ENCODE peak calls at places on chromosomes 2 and 18, in ten cellular contexts. C, H, S, T, R, K, I, N, J and W are unnamed samples.
A peak's percentile ranks its signal among the peaks of the same experiment; 100 is the strongest.

GRCh38 chr2:187453078-187453641 is 5.1 kb upstream of the CALCRL start:
- DNase-seq in S (peak; percentile 79), J (no peak), R (peak; percentile 20), T (peak; percentile 14), K (no peak), I (peak; percentile 39), H (no peak), N (peak; percentile 60), C (no peak), W (peak; percentile 66)

GRCh38 chr2:33021542-33022259 is 74.9 kb downstream of the LTBP1 start:
- DNase-seq in C (peak; percentile 33), T (no peak), J (no peak), R (peak; percentile 30), H (no peak), K (no peak), I (no peak), N (peak; percentile 82), S (no peak), W (peak; percentile 9)

GRCh38 chr2:89833780-89834117 is 1142.3 kb downstream of the RPIA start:
- DNase-seq in H (no peak), N (peak; percentile 15), T (no peak), R (no peak), K (no peak), C (peak; percentile 39), J (no peak), I (no peak), S (no peak), W (no peak)

GRCh38 chr18:39776766-39777165 is 2178.3 kb upstream of the PIK3C3 start:
- DNase-seq in C (no peak), N (peak; percentile 35), K (no peak), R (no peak), J (no peak), T (no peak), S (no peak), I (no peak), H (no peak), W (no peak)

GRCh38 chr2:113973856-113974255 is 84.0 kb downstream of the ACTR3 start:
- DNase-seq in S (no peak), N (no peak), J (no peak), I (no peak), K (no peak), T (no peak), R (no peak), H (no peak), C (no peak), W (no peak)

GRCh38 chr2:67322361-67323001 is 74.7 kb upstream of the ETAA1 start:
- DNase-seq in S (no peak), J (no peak), H (no peak), K (no peak), N (peak; percentile 28), I (peak; percentile 57), C (peak; percentile 71), R (peak; percentile 62), T (no peak), W (peak; percentile 40)

GRCh38 chr2:49255325-49256023 is 101.2 kb upstream of the FSHR start:
- DNase-seq in K (no peak), H (no peak), J (no peak), T (peak; percentile 65), C (no peak), S (peak; percentile 19), N (peak; percentile 42), I (no peak), R (peak; percentile 4), W (peak; percentile 28)

GRCh38 chr2:182426082-182426914 is 538 bp downstream of the PDE1A start:
- DNase-seq in N (peak; percentile 68), T (no peak), C (peak; percentile 29), S (peak; percentile 64), J (no peak), H (no peak), K (no peak), I (no peak), R (no peak), W (peak; percentile 68)

GRCh38 chr18:51011709-51012108 is 18.3 kb upstream of the SMAD4 start:
- DNase-seq in S (no peak), N (peak; percentile 23), J (no peak), K (no peak), R (no peak), T (no peak), H (no peak), C (no peak), I (no peak), W (no peak)

GRCh38 chr2:16416651-16417050 is 249.0 kb downstream of the CYRIA start:
- DNase-seq in I (no peak), T (no peak), H (no peak), J (no peak), R (no peak), S (no peak), K (no peak), N (no peak), C (no peak), W (no peak)

GRCh38 chr2:46847185-46847710 is 68.4 kb downstream of the MCFD2 start:
- DNase-seq in C (peak; percentile 94), H (no peak), T (peak; percentile 4), S (no peak), I (no peak), K (no peak), J (no peak), R (peak; percentile 92), N (peak; percentile 92), W (no peak)

GRCh38 chr2:46990231-46990588 is 74.6 kb upstream of the MCFD2 start:
- DNase-seq in K (no peak), I (no peak), H (no peak), R (no peak), T (no peak), N (no peak), J (no peak), S (no peak), C (no peak), W (no peak)

GRCh38 chr18:473687-474265 is 26.7 kb downstream of the COLEC12 start:
- DNase-seq in R (no peak), N (no peak), H (no peak), T (no peak), I (no peak), K (no peak), S (no peak), J (no peak), C (no peak), W (no peak)

GRCh38 chr18:34493566-34494358 is 216.3 kb upstream of the DTNA start:
- DNase-seq in R (peak; percentile 4), T (no peak), C (no peak), K (no peak), H (no peak), I (peak; percentile 68), S (no peak), N (peak; percentile 6), J (no peak), W (peak; percentile 62)

GRCh38 chr2:75327334-75327733 is 128.0 kb upstream of the TACR1 start:
- DNase-seq in N (no peak), T (no peak), C (no peak), S (no peak), J (no peak), I (no peak), R (no peak), K (no peak), H (no peak), W (no peak)

GRCh38 chr18:29711931-29712330 is 1330.6 kb downstream of the DSC3 start:
- DNase-seq in N (no peak), C (no peak), H (no peak), J (no peak), R (no peak), K (no peak), I (no peak), S (no peak), T (no peak), W (no peak)

GRCh38 chr2:2147024-2147900 is 183.8 kb downstream of the MYT1L start:
- DNase-seq in N (no peak), J (no peak), I (no peak), T (peak; percentile 14), K (no peak), C (no peak), S (no peak), R (no peak), H (no peak), W (no peak)

GRCh38 chr2:203669820-203670219 is 36.6 kb upstream of the CD28 start:
- DNase-seq in C (no peak), H (no peak), N (peak; percentile 81), K (no peak), S (no peak), J (no peak), I (no peak), R (no peak), T (no peak), W (no peak)

GRCh38 chr2:72007402-72007801 is 140.3 kb downstream of the CYP26B1 start:
- DNase-seq in J (no peak), R (no peak), K (no peak), T (no peak), C (no peak), H (no peak), I (no peak), S (no peak), N (no peak), W (no peak)

GRCh38 chr2:84482588-84482987 is 23.5 kb upstream of the SUCLG1 start:
- DNase-seq in I (no peak), H (no peak), J (no peak), R (peak; percentile 10), S (no peak), K (no peak), C (no peak), T (peak; percentile 9), N (no peak), W (peak; percentile 5)

GRCh38 chr2:159615936-159616733 is at the start of gene BAZ2B:
- DNase-seq in J (no peak), C (peak; percentile 72), N (peak; percentile 89), R (peak; percentile 57), I (peak; percentile 65), K (peak; percentile 5), T (peak; percentile 89), H (no peak), S (peak; percentile 86), W (peak; percentile 84)

GRCh38 chr2:238261718-238262375 is 22.0 kb upstream of the HES6 start:
- DNase-seq in H (no peak), T (no peak), R (no peak), K (no peak), J (no peak), I (no peak), C (no peak), S (no peak), N (no peak), W (no peak)

GRCh38 chr2:160940271-160940670 is 220.0 kb upstream of the TANK start:
- DNase-seq in K (no peak), H (no peak), R (peak; percentile 26), C (no peak), T (no peak), I (no peak), N (peak; percentile 55), J (no peak), S (peak; percentile 20), W (no peak)